ENCODE peak calls at places on chromosomes 3 and 15, in five cellular contexts. Z, P, T, H and Y are unnamed samples.

GRCh38 chr15:52103217-52104207 is 9.1 kb downstream of the BCL2L10 start:
- DNase-seq in P (no peak), T (no peak), Z (no peak), H (no peak), Y (peak)

GRCh38 chr3:126345231-126345630 is 12.0 kb downstream of the KLF15 start:
- DNase-seq in Z (no peak), H (no peak), T (no peak), P (no peak), Y (no peak)

GRCh38 chr15:73927476-73928240 is 1.4 kb downstream of the LOXL1 start:
- DNase-seq in H (no peak), P (peak), Z (peak), T (peak), Y (no peak)

GRCh38 chr3:50657816-50658215 is 16.9 kb upstream of the DOCK3 start:
- DNase-seq in H (no peak), Z (no peak), T (no peak), P (no peak), Y (no peak)

GRCh38 chr3:47731066-47731465 is 50.6 kb downstream of the SMARCC1 start:
- DNase-seq in H (no peak), P (no peak), Z (no peak), T (no peak), Y (no peak)

GRCh38 chr3:147120029-147120428 is 286.3 kb downstream of the ZIC4 start:
- DNase-seq in P (no peak), H (no peak), Z (no peak), T (no peak), Y (no peak)

GRCh38 chr3:188343894-188344293 is 189.9 kb downstream of the LPP start:
- DNase-seq in Z (no peak), T (no peak), P (no peak), H (no peak), Y (no peak)

GRCh38 chr3:150230037-150230436 is 178.1 kb upstream of the TSC22D2 start:
- DNase-seq in Z (no peak), P (no peak), T (no peak), H (no peak), Y (no peak)

GRCh38 chr3:30642715-30643361 is 36.4 kb downstream of the TGFBR2 start:
- DNase-seq in H (no peak), T (no peak), Z (no peak), P (no peak), Y (no peak)

GRCh38 chr15:74402873-74403589 is 30.7 kb downstream of the SEMA7A start:
- DNase-seq in H (no peak), P (peak), Z (no peak), T (no peak), Y (no peak)

GRCh38 chr3:147616998-147617619 is 207.9 kb downstream of the ZIC1 start:
- DNase-seq in Z (no peak), H (no peak), T (no peak), P (no peak), Y (no peak)

GRCh38 chr15:67721996-67722395 is 103.3 kb upstream of the SKOR1 start:
- DNase-seq in H (no peak), T (no peak), P (no peak), Z (no peak), Y (no peak)

GRCh38 chr3:154889227-154889634 is 190.9 kb upstream of the MME start:
- DNase-seq in H (no peak), Z (no peak), T (no peak), P (no peak), Y (no peak)

GRCh38 chr3:83934208-83935150 is 1024.3 kb upstream of the CADM2 start:
- DNase-seq in Z (no peak), P (no peak), T (no peak), H (no peak), Y (no peak)

GRCh38 chr3:13895155-13896105 is 15.6 kb upstream of the WNT7A start:
- DNase-seq in T (peak), Z (peak), P (peak), H (peak), Y (peak)

GRCh38 chr3:39850707-39851014 is 41.3 kb downstream of the MYRIP start:
- DNase-seq in T (no peak), P (no peak), H (no peak), Z (no peak), Y (no peak)

GRCh38 chr15:77419050-77419835 is 661 bp downstream of the PEAK1 start:
- DNase-seq in T (peak), H (no peak), P (peak), Z (peak), Y (peak)

GRCh38 chr3:42495393-42495792 is 7.0 kb upstream of the VIPR1 start:
- DNase-seq in H (no peak), Z (no peak), P (no peak), T (no peak), Y (no peak)

GRCh38 chr15:75051161-75051560 is 27.8 kb downstream of the PPCDC start:
- DNase-seq in H (no peak), P (no peak), T (no peak), Z (no peak), Y (no peak)

GRCh38 chr15:25173241-25174028 is 218.6 kb downstream of the SNRPN start:
- DNase-seq in H (no peak), Z (no peak), T (no peak), P (no peak), Y (no peak)

GRCh38 chr3:42300013-42300412 is 34.0 kb upstream of the CCK start:
- DNase-seq in T (peak), P (no peak), Z (peak), H (peak), Y (no peak)

GRCh38 chr15:50135123-50135541 is 16.1 kb upstream of the ATP8B4 start:
- DNase-seq in T (no peak), Z (no peak), H (no peak), P (no peak), Y (no peak)

GRCh38 chr15:75346796-75347221 is at the start of gene NEIL1:
- DNase-seq in H (no peak), P (no peak), Z (no peak), T (peak), Y (no peak)

GRCh38 chr3:195003006-195003892 is 267.7 kb downstream of the XXYLT1 start:
- DNase-seq in T (no peak), Z (no peak), P (no peak), H (no peak), Y (no peak)

GRCh38 chr3:19104459-19104858 is 43.9 kb upstream of the KCNH8 start:
- DNase-seq in P (no peak), H (no peak), Z (no peak), T (no peak), Y (no peak)